ENCODE peak calls at places on chromosome 21, in ten cellular contexts. A is AG04450, U is heart right ventricle, V is lower leg skin, K is OCI-LY7, N is AG04449, R is pancreas, X is right cardiac atrium, Q is aorta, G is cardiac fibroblast. C is an unnamed sample.

GRCh38 chr21:24224411-24224810 is 1382.9 kb downstream of the MRPL39 start:
- DNase-seq in A (no peak), U (no peak), V (no peak), K (no peak), N (no peak), R (no peak), X (no peak), Q (no peak), G (no peak), C (no peak)

GRCh38 chr21:44299085-44299457 is 782 bp upstream of the PFKL start:
- DNase-seq in A (no peak), U (no peak), V (no peak), K (peak; percentile 57), N (no peak), R (no peak), X (no peak), Q (no peak), G (peak; percentile 25), C (no peak)

GRCh38 chr21:41364308-41364707 is 2.5 kb downstream of the MX2 start:
- DNase-seq in A (no peak), U (no peak), V (peak; percentile 81), K (no peak), N (no peak), R (no peak), X (no peak), Q (no peak), G (no peak), C (no peak)

GRCh38 chr21:24658016-24658415 is 949.3 kb downstream of the MRPL39 start:
- DNase-seq in A (no peak), U (no peak), V (no peak), K (no peak), N (no peak), R (no peak), X (no peak), Q (no peak), G (no peak), C (no peak)

GRCh38 chr21:23127973-23128372 is 2129.8 kb downstream of the NCAM2 start:
- DNase-seq in A (no peak), U (no peak), V (no peak), K (no peak), N (no peak), R (no peak), X (no peak), Q (no peak), G (no peak), C (no peak)

GRCh38 chr21:44549525-44550211 is 1.6 kb downstream of the KRTAP10-2 start:
- DNase-seq in A (no peak), U (no peak), V (peak; percentile 49), K (no peak), N (no peak), R (no peak), X (no peak), Q (no peak), G (no peak), C (no peak)

GRCh38 chr21:27047331-27048314 is 80.7 kb upstream of the ADAMTS5 start:
- DNase-seq in A (no peak), U (no peak), V (no peak), K (no peak), N (no peak), R (no peak), X (no peak), Q (no peak), G (peak; percentile 71), C (no peak)

GRCh38 chr21:15686506-15686905 is 43.3 kb upstream of the USP25 start:
- DNase-seq in A (no peak), U (no peak), V (no peak), K (no peak), N (no peak), R (no peak), X (no peak), Q (no peak), G (no peak), C (no peak)

GRCh38 chr21:19237603-19238002 is 834.0 kb upstream of the TMPRSS15 start:
- DNase-seq in A (no peak), U (no peak), V (no peak), K (no peak), N (no peak), R (no peak), X (no peak), Q (no peak), G (no peak), C (no peak)

DNA sequence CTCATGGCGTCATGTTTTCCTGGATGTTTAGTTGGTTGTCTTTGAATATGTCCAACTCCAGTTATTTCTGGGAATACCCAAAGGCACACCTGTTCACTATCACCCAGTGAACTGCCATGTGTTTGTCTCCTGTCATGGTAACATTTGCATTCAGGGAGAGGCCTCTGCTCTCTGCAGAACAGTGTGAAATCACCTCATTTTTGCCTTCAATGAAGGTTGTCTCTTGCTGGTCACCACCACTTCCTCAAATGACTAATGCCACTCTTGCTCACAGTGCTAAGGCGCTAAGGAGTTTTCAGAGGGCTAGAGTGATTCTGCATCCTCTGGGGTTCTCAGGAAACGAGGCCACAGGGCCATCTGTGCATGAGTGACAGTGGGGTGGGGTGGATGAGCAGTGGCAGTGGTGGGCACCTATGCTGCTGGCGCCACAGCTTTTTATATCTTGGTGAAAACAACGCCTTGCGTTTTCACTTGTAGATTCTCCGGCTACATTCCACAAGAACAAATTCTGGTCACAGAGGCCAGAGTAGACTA is 60.0 kb upstream of the ATP5PO start:
- DNase-seq in A (no peak), U (no peak), V (no peak), K (peak; percentile 69), N (no peak), R (no peak), X (no peak), Q (no peak), G (peak; percentile 73), C (peak; percentile 83)
- H3K4me3 ChIP-seq in A (no peak overlapping the region), U (no peak overlapping the region), V (no peak overlapping the region), K (peak overlapping the region; percentile 45), N (no peak overlapping the region), R (no peak overlapping the region), X (no peak overlapping the region), Q (no peak overlapping the region), G (peak overlapping the region; percentile 30), C (peak overlapping the region; percentile 45)

GRCh38 chr21:45987121-45987711 is 5.6 kb downstream of the COL6A1 start:
- DNase-seq in A (no peak), U (peak; percentile 11), V (peak; percentile 82), K (no peak), N (no peak), R (no peak), X (no peak), Q (peak; percentile 43), G (no peak), C (peak; percentile 7)
- H3K4me3 ChIP-seq in A (no peak overlapping the region), U (no peak overlapping the region), V (no peak overlapping the region), K (no peak overlapping the region), N (no peak overlapping the region), R (no peak overlapping the region), X (no peak overlapping the region), Q (no peak overlapping the region), G (no peak overlapping the region), C (no peak overlapping the region)

GRCh38 chr21:42378418-42378817 is 12.1 kb upstream of the TFF1 start:
- DNase-seq in A (no peak), U (no peak), V (no peak), K (no peak), N (no peak), R (no peak), X (no peak), Q (no peak), G (no peak), C (no peak)

GRCh38 chr21:42375966-42376337 is 9.6 kb upstream of the TFF1 start:
- DNase-seq in A (no peak), U (no peak), V (no peak), K (no peak), N (no peak), R (no peak), X (no peak), Q (no peak), G (no peak), C (no peak)

GRCh38 chr21:42377951-42378340 is 11.6 kb upstream of the TFF1 start:
- DNase-seq in A (no peak), U (no peak), V (no peak), K (no peak), N (no peak), R (no peak), X (no peak), Q (no peak), G (no peak), C (no peak)

GRCh38 chr21:42376338-42376982 is 10.1 kb upstream of the TFF1 start:
- DNase-seq in A (no peak), U (no peak), V (no peak), K (no peak), N (no peak), R (peak; percentile 30), X (no peak), Q (no peak), G (no peak), C (no peak)

GRCh38 chr21:42377211-42377950 is 11.0 kb upstream of the TFF1 start:
- DNase-seq in A (no peak), U (no peak), V (no peak), K (no peak), N (no peak), R (no peak), X (no peak), Q (no peak), G (no peak), C (no peak)
- H3K4me3 ChIP-seq in A (no peak overlapping the region), U (no peak overlapping the region), V (no peak overlapping the region), K (no peak overlapping the region), N (no peak overlapping the region), R (no peak overlapping the region), X (no peak overlapping the region), Q (no peak overlapping the region), G (no peak overlapping the region), C (no peak overlapping the region)

GRCh38 chr21:39330001-39330400 is 16.6 kb upstream of the BRWD1 start:
- DNase-seq in A (no peak), U (no peak), V (no peak), K (no peak), N (no peak), R (no peak), X (no peak), Q (no peak), G (no peak), C (no peak)

GRCh38 chr21:39334611-39335010 is 14.3 kb downstream of the HMGN1 start:
- DNase-seq in A (no peak), U (no peak), V (no peak), K (no peak), N (no peak), R (no peak), X (no peak), Q (no peak), G (no peak), C (no peak)

GRCh38 chr21:39336457-39337008 is 12.4 kb downstream of the HMGN1 start:
- DNase-seq in A (no peak), U (no peak), V (no peak), K (peak; percentile 54), N (no peak), R (no peak), X (no peak), Q (no peak), G (no peak), C (no peak)

GRCh38 chr21:39327727-39328126 is 14.3 kb upstream of the BRWD1 start:
- DNase-seq in A (no peak), U (no peak), V (no peak), K (no peak), N (no peak), R (no peak), X (no peak), Q (no peak), G (no peak), C (no peak)

DNA sequence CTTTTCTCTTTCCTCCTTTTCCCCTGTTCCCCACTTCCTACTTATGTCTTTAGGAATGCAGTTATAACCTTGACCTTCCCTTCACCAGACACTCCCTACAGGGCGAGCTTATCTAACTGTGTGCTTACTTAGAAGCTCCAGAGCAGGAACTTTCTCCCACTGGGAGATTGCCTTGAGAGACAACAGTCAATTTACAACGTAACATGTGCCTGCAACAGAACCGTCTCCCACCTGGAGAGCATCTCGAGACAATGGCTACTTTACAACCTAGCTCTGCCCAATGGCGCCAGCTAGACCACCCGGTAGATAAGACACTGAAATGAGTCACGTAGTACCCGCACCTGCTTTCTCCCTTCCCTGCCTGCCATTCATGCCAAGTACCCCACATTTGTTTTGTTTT is 16.7 kb downstream of the HMGN1 start:
- DNase-seq in A (no peak), U (no peak), V (no peak), K (no peak), N (no peak), R (no peak), X (no peak), Q (no peak), G (no peak), C (no peak)
- H3K4me3 ChIP-seq in A (no peak overlapping the region), U (no peak overlapping the region), V (no peak overlapping the region), K (no peak overlapping the region), N (no peak overlapping the region), R (no peak overlapping the region), X (no peak overlapping the region), Q (no peak overlapping the region), G (no peak overlapping the region), C (no peak overlapping the region)